ENCODE peak calls at places on chromosomes 4 and X, in nine cellular contexts. D is HTR-8/SVneo, Q is GM03348, Y is COR-L47, J is HCT116, C is M059J, H is WTC11, Z is choroid plexus epithelial cell, B is T follicular helper cell. T is an unnamed sample.

GRCh38 chr4:176340871-176341685 is 21.3 kb downstream of the SPCS3 start:
- DNase-seq in C (peak; percentile 42), Y (peak; percentile 43), J (no peak), B (no peak), D (peak; percentile 43), Z (peak; percentile 75), Q (peak; percentile 48), H (no peak), T (no peak)

GRCh38 chr4:26803462-26803861 is 57.2 kb upstream of the STIM2 start:
- DNase-seq in D (no peak), H (no peak), Z (no peak), Q (peak; percentile 33), B (no peak), C (peak; percentile 55), J (no peak), Y (no peak), T (no peak)

GRCh38 chrX:48695925-48696300 is 621 bp upstream of the SUV39H1 start:
- DNase-seq in H (no peak), Q (peak; percentile 11), B (no peak), D (peak; percentile 2), Z (no peak), C (peak; percentile 27), J (no peak), Y (no peak), T (no peak)

GRCh38 chr4:2963185-2964076 is at the start of the genes GRK4 and NOP14:
- DNase-seq in Y (peak; percentile 98), C (peak; percentile 97), H (peak; percentile 98), B (peak; percentile 97), Q (peak; percentile 96), Z (peak; percentile 99), J (peak; percentile 93), D (peak; percentile 97), T (peak; percentile 77)

GRCh38 chr4:148515248-148515647 is 73.0 kb upstream of the NR3C2 start:
- DNase-seq in Q (peak; percentile 26), B (no peak), Y (no peak), H (no peak), D (peak; percentile 33), C (peak; percentile 52), J (peak; percentile 21), Z (peak; percentile 52), T (no peak)

GRCh38 chrX:100745806-100746537 is 14.1 kb upstream of the SYTL4 start:
- DNase-seq in Z (peak; percentile 68), B (no peak), H (no peak), C (no peak), J (no peak), Q (no peak), Y (no peak), D (no peak), T (no peak)

GRCh38 chr4:177109769-177110168 is 199.9 kb upstream of the NEIL3 start:
- DNase-seq in Z (no peak), Y (no peak), J (no peak), C (no peak), B (no peak), H (no peak), D (no peak), Q (no peak), T (no peak)

GRCh38 chr4:122099896-122100295 is 52.2 kb upstream of the BLTP1 start:
- DNase-seq in H (no peak), D (peak; percentile 52), J (no peak), Z (peak; percentile 13), C (peak; percentile 75), B (no peak), Q (peak; percentile 20), Y (no peak), T (no peak)

GRCh38 chrX:71178908-71179307 is 34.3 kb downstream of the NLGN3 start:
- DNase-seq in C (peak; percentile 72), D (peak; percentile 70), Z (peak; percentile 80), H (peak; percentile 46), Q (peak; percentile 55), Y (peak; percentile 43), J (peak; percentile 39), B (peak; percentile 20), T (peak; percentile 45)

GRCh38 chrX:130028196-130028595 is 45.8 kb downstream of the BCORL1 start:
- DNase-seq in B (peak; percentile 31), C (peak; percentile 20), J (peak; percentile 3), Z (peak; percentile 66), Q (peak; percentile 67), H (peak; percentile 53), Y (no peak), D (peak; percentile 3), T (peak; percentile 12)

GRCh38 chr4:183723561-183724228 is 64.6 kb downstream of the TRAPPC11 start:
- DNase-seq in Z (no peak), D (no peak), B (no peak), Q (no peak), Y (no peak), C (no peak), H (no peak), J (no peak), T (no peak)

GRCh38 chrX:16517206-16517605 is 132.8 kb upstream of the S100G start:
- DNase-seq in C (peak; percentile 2), B (no peak), Q (no peak), H (no peak), D (no peak), Z (peak; percentile 24), Y (no peak), J (no peak), T (no peak)

GRCh38 chr4:7802093-7802726 is 137.5 kb downstream of the AFAP1 start:
- DNase-seq in B (peak; percentile 62), Q (peak; percentile 89), J (peak; percentile 66), C (peak; percentile 72), Z (peak; percentile 94), H (peak; percentile 91), Y (peak; percentile 57), D (peak; percentile 82), T (peak; percentile 63)

GRCh38 chrX:129957241-129958099 is 25.0 kb upstream of the BCORL1 start:
- DNase-seq in Y (peak; percentile 42), J (peak; percentile 15), C (peak; percentile 71), Q (peak; percentile 71), B (no peak), H (peak; percentile 64), Z (peak; percentile 40), D (no peak), T (no peak)

GRCh38 chr4:7867701-7868429 is 71.8 kb downstream of the AFAP1 start:
- DNase-seq in B (no peak), J (no peak), Z (no peak), C (peak; percentile 43), H (no peak), D (no peak), Q (peak; percentile 42), Y (no peak), T (no peak)

GRCh38 chrX:21885568-21885967 is 29.8 kb downstream of the YY2 start:
- DNase-seq in Z (peak; percentile 84), Y (no peak), C (peak; percentile 45), B (no peak), J (no peak), D (peak; percentile 32), Q (peak; percentile 4), H (no peak), T (no peak)

GRCh38 chr4:1856920-1857699 is 1.2 kb upstream of the LETM1 start:
- DNase-seq in D (no peak), Q (peak; percentile 53), Z (peak; percentile 34), Y (no peak), J (no peak), C (peak; percentile 38), B (no peak), H (peak; percentile 42), T (no peak)

GRCh38 chrX:136063340-136064079 is 78.3 kb downstream of the SLC9A6 start:
- DNase-seq in B (no peak), C (peak; percentile 45), Y (no peak), Z (peak; percentile 87), D (no peak), J (no peak), H (no peak), Q (no peak), T (no peak)

GRCh38 chrX:51496501-51497291 is at the start of gene NUDT11:
- DNase-seq in J (no peak), B (no peak), Z (peak; percentile 69), C (peak; percentile 67), H (peak; percentile 74), D (peak; percentile 12), Y (no peak), Q (peak; percentile 87), T (peak; percentile 2)

GRCh38 chrX:38694394-38694793 is 106.9 kb upstream of the MID1IP1 start:
- DNase-seq in B (no peak), C (peak; percentile 6), D (no peak), Z (no peak), J (no peak), H (no peak), Q (no peak), Y (no peak), T (no peak)

GRCh38 chr4:2929469-2929868 is 33.7 kb downstream of the NOP14 start:
- DNase-seq in D (no peak), H (no peak), Z (no peak), J (no peak), B (no peak), Y (no peak), C (no peak), Q (no peak), T (no peak)

GRCh38 chr4:46274717-46275116 is 115.2 kb downstream of the GABRA2 start:
- DNase-seq in B (no peak), Q (no peak), J (no peak), C (no peak), Y (no peak), H (no peak), Z (peak; percentile 12), D (no peak), T (no peak)

GRCh38 chr4:77662396-77662795 is 56.8 kb downstream of the CXCL13 start:
- DNase-seq in H (no peak), D (no peak), Z (no peak), J (no peak), Q (no peak), B (no peak), Y (no peak), C (no peak), T (no peak)

GRCh38 chrX:115350696-115351408 is 61.3 kb downstream of the LUZP4 start:
- DNase-seq in Q (peak; percentile 23), C (no peak), D (no peak), Z (no peak), Y (no peak), B (no peak), J (no peak), H (no peak), T (no peak)

GRCh38 chrX:116873678-116874077 is 410.9 kb upstream of the CT83 start:
- DNase-seq in Q (peak; percentile 45), Z (no peak), C (peak; percentile 73), Y (no peak), J (no peak), D (peak; percentile 22), H (no peak), B (no peak), T (peak; percentile 0)

GRCh38 chr4:54496412-54496811 is 161.3 kb upstream of the KIT start:
- DNase-seq in B (no peak), J (no peak), Q (no peak), C (no peak), Z (no peak), H (no peak), D (no peak), Y (no peak), T (no peak)

GRCh38 chr4:53686521-53686920 is 95.2 kb upstream of the LNX1 start:
- DNase-seq in B (no peak), J (no peak), Y (no peak), Z (no peak), H (no peak), C (no peak), D (no peak), Q (no peak), T (no peak)

GRCh38 chr4:183408791-183409190 is 35.6 kb upstream of the CDKN2AIP start:
- DNase-seq in Y (no peak), Q (no peak), D (no peak), H (no peak), B (no peak), J (no peak), Z (no peak), C (no peak), T (no peak)

GRCh38 chrX:151488677-151489076 is 74.8 kb upstream of the PASD1 start:
- DNase-seq in Q (no peak), D (peak; percentile 0), Y (peak; percentile 13), Z (peak; percentile 1), B (no peak), C (peak; percentile 32), H (peak; percentile 11), J (peak; percentile 4), T (peak; percentile 12)

GRCh38 chr4:165208741-165209388 is 1.5 kb downstream of the KLHL2 start:
- DNase-seq in C (peak; percentile 25), D (no peak), Z (peak; percentile 24), Y (peak; percentile 73), J (no peak), B (no peak), Q (no peak), H (no peak), T (no peak)

GRCh38 chrX:65883556-65883955 is 156.3 kb downstream of the VSIG4 start:
- DNase-seq in Y (no peak), H (no peak), J (no peak), D (no peak), Q (no peak), C (no peak), B (no peak), Z (no peak), T (no peak)

T was measured in H54.